ENCODE peak calls at places on chromosome 9, in nine cellular contexts. Z is lower lobe of right lung; C is Peyer's patch; Y is H7; X is fibroblast of mammary gland; B is AG08396; W is T-helper 17 cell; H is T follicular helper cell; K is activated T-helper 2 cell treated with anti-CD3 and anti-CD28 coated beads, Interferon-gamma antibody, Interleukin-2, Interleukin-4, amounts not matched to agents 10 μg/mL and 5 μg/mL and 100 μg/mL, durations not matched to agents 14 hours and 24 hours and 36 hours. M is an unnamed sample.

GRCh38 chr9:105901514-105902109 is 207.3 kb downstream of the TMEM38B start:
- DNase-seq in Y (peak; percentile 76), K (no peak), H (no peak), X (peak; percentile 25), B (no peak), Z (no peak), W (no peak), C (no peak), M (peak; percentile 84)

GRCh38 chr9:88824711-88825110 is 166.6 kb upstream of the S1PR3 start:
- DNase-seq in W (no peak), X (peak; percentile 44), K (no peak), Z (no peak), B (no peak), H (no peak), C (no peak), Y (no peak), M (no peak)

GRCh38 chr9:3238241-3238640 is 287.6 kb downstream of the RFX3 start:
- DNase-seq in X (peak; percentile 22), W (no peak), C (no peak), Y (no peak), H (no peak), K (no peak), Z (no peak), B (peak; percentile 7), M (no peak)

GRCh38 chr9:129247285-129248153 is 69.5 kb upstream of the IER5L start:
- DNase-seq in B (no peak), W (no peak), K (no peak), Y (no peak), H (no peak), C (peak; percentile 26), X (no peak), Z (peak; percentile 23), M (no peak)

GRCh38 chr9:123445116-123445515 is 89.1 kb downstream of the CRB2 start:
- DNase-seq in W (no peak), C (no peak), Y (no peak), B (no peak), K (no peak), Z (no peak), X (no peak), H (no peak), M (no peak)

GRCh38 chr9:108273988-108274387 is 581.8 kb downstream of the ACTL7B start:
- DNase-seq in Y (no peak), Z (no peak), C (no peak), W (no peak), H (no peak), B (no peak), X (no peak), K (no peak), M (no peak)

GRCh38 chr9:89668216-89668867 is 63.5 kb downstream of the GADD45G start:
- DNase-seq in X (no peak), K (no peak), W (no peak), C (no peak), B (no peak), H (no peak), Z (no peak), Y (no peak), M (no peak)

GRCh38 chr9:21357479-21358290 is 7.0 kb upstream of the IFNA6 start:
- DNase-seq in B (no peak), Z (no peak), Y (no peak), C (no peak), K (no peak), H (no peak), X (peak; percentile 16), W (no peak), M (no peak)

GRCh38 chr9:89999534-90000370 is 394.9 kb downstream of the GADD45G start:
- DNase-seq in Y (no peak), C (peak; percentile 93), H (no peak), X (peak; percentile 29), K (peak; percentile 55), W (no peak), B (peak; percentile 63), Z (peak; percentile 70), M (peak; percentile 23)

GRCh38 chr9:25716220-25716872 is 38.1 kb upstream of the TUSC1 start:
- DNase-seq in C (no peak), W (no peak), Z (no peak), X (peak; percentile 60), B (peak; percentile 53), K (no peak), H (no peak), Y (peak; percentile 59), M (peak; percentile 62)

GRCh38 chr9:129264388-129264787 is 86.3 kb upstream of the IER5L start:
- DNase-seq in X (no peak), C (no peak), H (no peak), W (no peak), K (no peak), Z (no peak), B (no peak), Y (no peak), M (no peak)

GRCh38 chr9:109974143-109974917 is 194.3 kb downstream of the PALM2AKAP2 start:
- DNase-seq in Y (no peak), X (no peak), B (no peak), W (no peak), C (no peak), H (no peak), Z (peak; percentile 56), K (peak; percentile 63), M (no peak)

GRCh38 chr9:109289186-109289585 is 31.7 kb downstream of the EPB41L4B start:
- DNase-seq in B (no peak), W (no peak), H (no peak), K (no peak), C (no peak), X (no peak), Z (no peak), Y (peak; percentile 35), M (no peak)